ENCODE peak calls at places on chromosome X, in four cellular contexts. One of them, this sample, is unnamed.

GRCh38 chrX:69232945-69233344 is 67.7 kb upstream of the PJA1 start:
- DNase-seq in activated T-helper 1 cell treated with anti-CD3 and anti-CD28 coated beads, Interleukin-2, amount 50 U/mL, for 16 hours: no peak
- DNase-seq in A673: peak
- DNase-seq in pancreas: no peak
- DNase-seq in this sample: peak

GRCh38 chrX:44400588-44400987 is 57.1 kb upstream of the EFHC2 start:
- DNase-seq in A673: peak
- DNase-seq in pancreas: no peak
- DNase-seq in activated T-helper 1 cell treated with anti-CD3 and anti-CD28 coated beads, Interleukin-2, amount 50 U/mL, for 16 hours: no peak
- DNase-seq in this sample: peak

GRCh38 chrX:112642349-112642748 is 37.4 kb downstream of the LHFPL1 start:
- DNase-seq in activated T-helper 1 cell treated with anti-CD3 and anti-CD28 coated beads, Interleukin-2, amount 50 U/mL, for 16 hours: peak
- DNase-seq in pancreas: peak
- DNase-seq in A673: peak
- DNase-seq in this sample: peak

GRCh38 chrX:129572422-129572821 is 32.4 kb downstream of the OCRL start:
- DNase-seq in activated T-helper 1 cell treated with anti-CD3 and anti-CD28 coated beads, Interleukin-2, amount 50 U/mL, for 16 hours: no peak
- DNase-seq in A673: peak
- DNase-seq in pancreas: no peak
- DNase-seq in this sample: no peak

GRCh38 chrX:70029790-70030189 is 19.9 kb downstream of the AWAT2 start:
- DNase-seq in A673: peak
- DNase-seq in activated T-helper 1 cell treated with anti-CD3 and anti-CD28 coated beads, Interleukin-2, amount 50 U/mL, for 16 hours: no peak
- DNase-seq in pancreas: no peak
- DNase-seq in this sample: no peak

GRCh38 chrX:9966775-9967408 is at the start of gene CLDN34:
- DNase-seq in pancreas: no peak
- DNase-seq in A673: no peak
- DNase-seq in activated T-helper 1 cell treated with anti-CD3 and anti-CD28 coated beads, Interleukin-2, amount 50 U/mL, for 16 hours: no peak
- DNase-seq in this sample: peak

GRCh38 chrX:150692837-150693781 is at the start of gene MTMR1:
- DNase-seq in A673: peak
- DNase-seq in pancreas: peak
- DNase-seq in activated T-helper 1 cell treated with anti-CD3 and anti-CD28 coated beads, Interleukin-2, amount 50 U/mL, for 16 hours: peak
- DNase-seq in this sample: no peak

GRCh38 chrX:36908801-36909403 is 99.3 kb upstream of the FAM47C start:
- DNase-seq in A673: peak
- DNase-seq in pancreas: no peak
- DNase-seq in activated T-helper 1 cell treated with anti-CD3 and anti-CD28 coated beads, Interleukin-2, amount 50 U/mL, for 16 hours: no peak
- DNase-seq in this sample: peak

GRCh38 chrX:11724122-11725017 is 33.7 kb upstream of the MSL3 start:
- DNase-seq in activated T-helper 1 cell treated with anti-CD3 and anti-CD28 coated beads, Interleukin-2, amount 50 U/mL, for 16 hours: no peak
- DNase-seq in A673: peak
- DNase-seq in pancreas: no peak
- DNase-seq in this sample: peak

GRCh38 chrX:67613366-67613765 is 69.5 kb downstream of the AR start:
- DNase-seq in activated T-helper 1 cell treated with anti-CD3 and anti-CD28 coated beads, Interleukin-2, amount 50 U/mL, for 16 hours: no peak
- DNase-seq in A673: no peak
- DNase-seq in pancreas: no peak
- DNase-seq in this sample: no peak

GRCh38 chrX:81240701-81241100 is 38.8 kb downstream of the SH3BGRL start:
- DNase-seq in A673: no peak
- DNase-seq in activated T-helper 1 cell treated with anti-CD3 and anti-CD28 coated beads, Interleukin-2, amount 50 U/mL, for 16 hours: no peak
- DNase-seq in pancreas: no peak
- DNase-seq in this sample: no peak

GRCh38 chrX:53738370-53738909 is 51.9 kb upstream of the HUWE1 start:
- DNase-seq in activated T-helper 1 cell treated with anti-CD3 and anti-CD28 coated beads, Interleukin-2, amount 50 U/mL, for 16 hours: no peak
- DNase-seq in A673: no peak
- DNase-seq in pancreas: no peak
- DNase-seq in this sample: no peak

GRCh38 chrX:154436597-154437397 is at the start of gene GDI1:
- DNase-seq in pancreas: no peak
- DNase-seq in activated T-helper 1 cell treated with anti-CD3 and anti-CD28 coated beads, Interleukin-2, amount 50 U/mL, for 16 hours: peak
- DNase-seq in A673: peak
- DNase-seq in this sample: peak

GRCh38 chrX:100649550-100650356 is 5.8 kb downstream of the SRPX2 start:
- DNase-seq in activated T-helper 1 cell treated with anti-CD3 and anti-CD28 coated beads, Interleukin-2, amount 50 U/mL, for 16 hours: no peak
- DNase-seq in pancreas: peak
- DNase-seq in A673: peak
- DNase-seq in this sample: no peak

GRCh38 chrX:154804957-154805695 is at the start of gene MPP1:
- DNase-seq in pancreas: peak
- DNase-seq in A673: peak
- DNase-seq in activated T-helper 1 cell treated with anti-CD3 and anti-CD28 coated beads, Interleukin-2, amount 50 U/mL, for 16 hours: peak
- DNase-seq in this sample: peak

GRCh38 chrX:56787734-56788152 is 58.7 kb downstream of the NBDY start:
- DNase-seq in activated T-helper 1 cell treated with anti-CD3 and anti-CD28 coated beads, Interleukin-2, amount 50 U/mL, for 16 hours: no peak
- DNase-seq in pancreas: no peak
- DNase-seq in A673: no peak
- DNase-seq in this sample: no peak

GRCh38 chrX:43349363-43349762 is 306.7 kb upstream of the MAOA start:
- DNase-seq in activated T-helper 1 cell treated with anti-CD3 and anti-CD28 coated beads, Interleukin-2, amount 50 U/mL, for 16 hours: peak
- DNase-seq in pancreas: peak
- DNase-seq in A673: peak
- DNase-seq in this sample: peak

GRCh38 chrX:102067966-102068723 is 57.3 kb upstream of the TCEAL2 start:
- DNase-seq in A673: peak
- DNase-seq in pancreas: no peak
- DNase-seq in activated T-helper 1 cell treated with anti-CD3 and anti-CD28 coated beads, Interleukin-2, amount 50 U/mL, for 16 hours: no peak
- DNase-seq in this sample: peak

GRCh38 chrX:136577562-136577961 is 45.5 kb downstream of the VGLL1 start:
- DNase-seq in pancreas: peak
- DNase-seq in activated T-helper 1 cell treated with anti-CD3 and anti-CD28 coated beads, Interleukin-2, amount 50 U/mL, for 16 hours: peak
- DNase-seq in A673: peak
- DNase-seq in this sample: peak

GRCh38 chrX:85503258-85504158 is 124.0 kb upstream of the POF1B start:
- DNase-seq in pancreas: no peak
- DNase-seq in A673: no peak
- DNase-seq in activated T-helper 1 cell treated with anti-CD3 and anti-CD28 coated beads, Interleukin-2, amount 50 U/mL, for 16 hours: no peak
- DNase-seq in this sample: no peak

GRCh38 chrX:44621088-44621487 is 78.4 kb upstream of the FUNDC1 start:
- DNase-seq in activated T-helper 1 cell treated with anti-CD3 and anti-CD28 coated beads, Interleukin-2, amount 50 U/mL, for 16 hours: no peak
- DNase-seq in A673: no peak
- DNase-seq in pancreas: no peak
- DNase-seq in this sample: no peak

GRCh38 chrX:14712096-14712495 is 160.8 kb downstream of the FANCB start:
- DNase-seq in activated T-helper 1 cell treated with anti-CD3 and anti-CD28 coated beads, Interleukin-2, amount 50 U/mL, for 16 hours: no peak
- DNase-seq in pancreas: no peak
- DNase-seq in A673: peak
- DNase-seq in this sample: peak

GRCh38 chrX:4670606-4671005 is 957.2 kb upstream of the PRKX start:
- DNase-seq in pancreas: no peak
- DNase-seq in activated T-helper 1 cell treated with anti-CD3 and anti-CD28 coated beads, Interleukin-2, amount 50 U/mL, for 16 hours: no peak
- DNase-seq in A673: no peak
- DNase-seq in this sample: peak

GRCh38 chrX:132041016-132041415 is 17.9 kb downstream of the STK26 start:
- DNase-seq in A673: no peak
- DNase-seq in activated T-helper 1 cell treated with anti-CD3 and anti-CD28 coated beads, Interleukin-2, amount 50 U/mL, for 16 hours: no peak
- DNase-seq in pancreas: no peak
- DNase-seq in this sample: peak

GRCh38 chrX:38095971-38096529 is 89.7 kb downstream of the SYTL5 start:
- DNase-seq in A673: no peak
- DNase-seq in activated T-helper 1 cell treated with anti-CD3 and anti-CD28 coated beads, Interleukin-2, amount 50 U/mL, for 16 hours: no peak
- DNase-seq in pancreas: no peak
- DNase-seq in this sample: peak

GRCh38 chrX:17968367-17968766 is 107.3 kb upstream of the RAI2 start:
- DNase-seq in activated T-helper 1 cell treated with anti-CD3 and anti-CD28 coated beads, Interleukin-2, amount 50 U/mL, for 16 hours: no peak
- DNase-seq in A673: peak
- DNase-seq in pancreas: no peak
- DNase-seq in this sample: no peak

GRCh38 chrX:147776988-147777387 is 134.7 kb upstream of the FMR1 start:
- DNase-seq in pancreas: no peak
- DNase-seq in activated T-helper 1 cell treated with anti-CD3 and anti-CD28 coated beads, Interleukin-2, amount 50 U/mL, for 16 hours: no peak
- DNase-seq in A673: no peak
- DNase-seq in this sample: no peak

GRCh38 chrX:25531096-25531495 is 515.3 kb upstream of the ARX start:
- DNase-seq in activated T-helper 1 cell treated with anti-CD3 and anti-CD28 coated beads, Interleukin-2, amount 50 U/mL, for 16 hours: no peak
- DNase-seq in A673: no peak
- DNase-seq in pancreas: no peak
- DNase-seq in this sample: peak

GRCh38 chrX:145751943-145752342 is 65.7 kb upstream of the SLITRK2 start:
- DNase-seq in activated T-helper 1 cell treated with anti-CD3 and anti-CD28 coated beads, Interleukin-2, amount 50 U/mL, for 16 hours: no peak
- DNase-seq in A673: no peak
- DNase-seq in pancreas: no peak
- DNase-seq in this sample: peak

GRCh38 chrX:21153503-21153902 is 220.7 kb upstream of the CNKSR2 start:
- DNase-seq in A673: no peak
- DNase-seq in activated T-helper 1 cell treated with anti-CD3 and anti-CD28 coated beads, Interleukin-2, amount 50 U/mL, for 16 hours: no peak
- DNase-seq in pancreas: peak
- DNase-seq in this sample: peak

GRCh38 chrX:70479970-70480659 is 35.5 kb downstream of the DLG3 start:
- DNase-seq in A673: no peak
- DNase-seq in pancreas: peak
- DNase-seq in activated T-helper 1 cell treated with anti-CD3 and anti-CD28 coated beads, Interleukin-2, amount 50 U/mL, for 16 hours: no peak
- DNase-seq in this sample: no peak

GRCh38 chrX:81195712-81196111 is 6.0 kb downstream of the HMGN5 start:
- DNase-seq in activated T-helper 1 cell treated with anti-CD3 and anti-CD28 coated beads, Interleukin-2, amount 50 U/mL, for 16 hours: peak
- DNase-seq in pancreas: peak
- DNase-seq in A673: peak
- DNase-seq in this sample: peak

GRCh38 chrX:51420610-51421009 is 75.8 kb downstream of the NUDT11 start:
- DNase-seq in activated T-helper 1 cell treated with anti-CD3 and anti-CD28 coated beads, Interleukin-2, amount 50 U/mL, for 16 hours: no peak
- DNase-seq in pancreas: no peak
- DNase-seq in A673: peak
- DNase-seq in this sample: peak

GRCh38 chrX:103663921-103664320 is 22.6 kb downstream of the MORF4L2 start:
- DNase-seq in pancreas: no peak
- DNase-seq in A673: no peak
- DNase-seq in activated T-helper 1 cell treated with anti-CD3 and anti-CD28 coated beads, Interleukin-2, amount 50 U/mL, for 16 hours: no peak
- DNase-seq in this sample: no peak

GRCh38 chrX:51459125-51459524 is 37.3 kb downstream of the NUDT11 start:
- DNase-seq in A673: peak
- DNase-seq in pancreas: no peak
- DNase-seq in activated T-helper 1 cell treated with anti-CD3 and anti-CD28 coated beads, Interleukin-2, amount 50 U/mL, for 16 hours: no peak
- DNase-seq in this sample: peak

GRCh38 chrX:123859409-123859827 is 435 bp upstream of the XIAP start:
- DNase-seq in pancreas: no peak
- DNase-seq in A673: peak
- DNase-seq in activated T-helper 1 cell treated with anti-CD3 and anti-CD28 coated beads, Interleukin-2, amount 50 U/mL, for 16 hours: no peak
- DNase-seq in this sample: no peak

GRCh38 chrX:11967986-11968385 is 170.3 kb upstream of the FRMPD4 start:
- DNase-seq in A673: no peak
- DNase-seq in pancreas: no peak
- DNase-seq in activated T-helper 1 cell treated with anti-CD3 and anti-CD28 coated beads, Interleukin-2, amount 50 U/mL, for 16 hours: no peak
- DNase-seq in this sample: no peak

GRCh38 chrX:119236599-119237525 is 777 bp downstream of the PGRMC1 start:
- DNase-seq in activated T-helper 1 cell treated with anti-CD3 and anti-CD28 coated beads, Interleukin-2, amount 50 U/mL, for 16 hours: no peak
- DNase-seq in pancreas: peak
- DNase-seq in A673: no peak
- DNase-seq in this sample: peak

GRCh38 chrX:38044682-38045081 is 38.3 kb downstream of the SYTL5 start:
- DNase-seq in pancreas: no peak
- DNase-seq in activated T-helper 1 cell treated with anti-CD3 and anti-CD28 coated beads, Interleukin-2, amount 50 U/mL, for 16 hours: no peak
- DNase-seq in A673: no peak
- DNase-seq in this sample: no peak

GRCh38 chrX:43693602-43694406 is 37.7 kb downstream of the MAOA start:
- DNase-seq in pancreas: peak
- DNase-seq in activated T-helper 1 cell treated with anti-CD3 and anti-CD28 coated beads, Interleukin-2, amount 50 U/mL, for 16 hours: no peak
- DNase-seq in A673: no peak
- DNase-seq in this sample: no peak